ENCODE peak calls at places on chromosomes 7 and 10, in five cellular contexts. One of them, this sample, is unnamed. For H3K9me3, the result is how much of the 10 kb centered on the place peaks cover.

GRCh38 chr7:1937252-1937605 is 267.2 kb downstream of the ELFN1 start:
- DNase-seq in CD8-positive, alpha-beta T cell: no peak
- DNase-seq in PC-3: no peak
- DNase-seq in upper lobe of right lung: no peak
- DNase-seq in adipocyte: no peak
- DNase-seq in this sample: no peak

GRCh38 chr10:29304259-29305030 is 15.6 kb downstream of the LYZL1 start:
- DNase-seq in adipocyte: peak
- DNase-seq in CD8-positive, alpha-beta T cell: no peak
- DNase-seq in PC-3: peak
- DNase-seq in upper lobe of right lung: no peak
- DNase-seq in this sample: no peak

GRCh38 chr7:16299853-16300252 is 121.5 kb downstream of the CRPPA start:
- DNase-seq in upper lobe of right lung: no peak
- DNase-seq in adipocyte: no peak
- DNase-seq in PC-3: peak
- DNase-seq in CD8-positive, alpha-beta T cell: no peak
- DNase-seq in this sample: no peak

GRCh38 chr10:130807096-130807495 is 504.4 kb downstream of the TCERG1L start:
- DNase-seq in upper lobe of right lung: peak
- DNase-seq in PC-3: no peak
- DNase-seq in adipocyte: no peak
- DNase-seq in CD8-positive, alpha-beta T cell: no peak
- DNase-seq in this sample: no peak

GRCh38 chr10:5546891-5547683 is 22.3 kb downstream of the CALML3 start:
- DNase-seq in adipocyte: no peak
- DNase-seq in PC-3: peak
- DNase-seq in CD8-positive, alpha-beta T cell: no peak
- DNase-seq in upper lobe of right lung: peak
- DNase-seq in this sample: no peak

GRCh38 chr7:26681819-26682418 is 182.5 kb downstream of the SKAP2 start:
- DNase-seq in CD8-positive, alpha-beta T cell: no peak
- DNase-seq in PC-3: peak
- DNase-seq in upper lobe of right lung: no peak
- DNase-seq in adipocyte: peak
- DNase-seq in this sample: no peak

GRCh38 chr7:151063212-151063561 is 3.8 kb downstream of the SLC4A2 start:
- DNase-seq in upper lobe of right lung: no peak
- DNase-seq in PC-3: peak
- DNase-seq in CD8-positive, alpha-beta T cell: no peak
- DNase-seq in adipocyte: peak
- DNase-seq in this sample: no peak

GRCh38 chr10:12177642-12178041 is 18.0 kb downstream of the NUDT5 start:
- DNase-seq in PC-3: peak
- DNase-seq in upper lobe of right lung: no peak
- DNase-seq in adipocyte: no peak
- DNase-seq in CD8-positive, alpha-beta T cell: no peak
- DNase-seq in this sample: no peak

GRCh38 chr10:12062754-12063482 is 5.8 kb upstream of the DHTKD1 start:
- DNase-seq in upper lobe of right lung: no peak
- DNase-seq in PC-3: no peak
- DNase-seq in CD8-positive, alpha-beta T cell: no peak
- DNase-seq in adipocyte: no peak
- DNase-seq in this sample: no peak

GRCh38 chr10:2980791-2981360 is 86.5 kb upstream of the PFKP start:
- DNase-seq in adipocyte: peak
- DNase-seq in CD8-positive, alpha-beta T cell: no peak
- DNase-seq in upper lobe of right lung: no peak
- DNase-seq in PC-3: no peak
- DNase-seq in this sample: no peak

GRCh38 chr7:112112822-112113255 is 93.4 kb downstream of the DOCK4 start:
- DNase-seq in upper lobe of right lung: no peak
- DNase-seq in CD8-positive, alpha-beta T cell: no peak
- DNase-seq in PC-3: no peak
- DNase-seq in adipocyte: no peak
- DNase-seq in this sample: no peak

GRCh38 chr10:87927091-87927490 is 63.7 kb downstream of the PTEN start:
- DNase-seq in PC-3: no peak
- DNase-seq in upper lobe of right lung: no peak
- DNase-seq in adipocyte: peak
- DNase-seq in CD8-positive, alpha-beta T cell: no peak
- DNase-seq in this sample: no peak

GRCh38 chr7:137025469-137026175 is 157.2 kb downstream of the CHRM2 start:
- DNase-seq in adipocyte: peak
- DNase-seq in PC-3: no peak
- DNase-seq in upper lobe of right lung: no peak
- DNase-seq in CD8-positive, alpha-beta T cell: no peak
- DNase-seq in this sample: no peak

GRCh38 chr7:127536426-127537152 is 48.8 kb downstream of the GCC1 start:
- DNase-seq in CD8-positive, alpha-beta T cell: no peak
- DNase-seq in adipocyte: peak
- DNase-seq in PC-3: no peak
- DNase-seq in upper lobe of right lung: no peak
- DNase-seq in this sample: no peak

GRCh38 chr10:101843032-101843991 is at the start of gene KCNIP2:
- DNase-seq in CD8-positive, alpha-beta T cell: no peak
- DNase-seq in PC-3: no peak
- DNase-seq in adipocyte: no peak
- DNase-seq in upper lobe of right lung: peak
- DNase-seq in this sample: peak

GRCh38 chr7:158518915-158519640 is 68.5 kb downstream of the PTPRN2 start:
- DNase-seq in adipocyte: no peak
- DNase-seq in upper lobe of right lung: no peak
- DNase-seq in CD8-positive, alpha-beta T cell: no peak
- DNase-seq in PC-3: no peak
- DNase-seq in this sample: no peak

GRCh38 chr7:158517072-158517471 is 70.6 kb downstream of the PTPRN2 start:
- DNase-seq in adipocyte: no peak
- DNase-seq in upper lobe of right lung: no peak
- DNase-seq in CD8-positive, alpha-beta T cell: no peak
- DNase-seq in PC-3: no peak
- DNase-seq in this sample: no peak

GRCh38 chr7:158517571-158517970 is 70.1 kb downstream of the PTPRN2 start:
- DNase-seq in PC-3: no peak
- DNase-seq in upper lobe of right lung: no peak
- DNase-seq in adipocyte: no peak
- DNase-seq in CD8-positive, alpha-beta T cell: no peak
- DNase-seq in this sample: no peak

GRCh38 chr7:158524749-158525635 is 62.6 kb downstream of the PTPRN2 start:
- DNase-seq in PC-3: no peak
- DNase-seq in CD8-positive, alpha-beta T cell: no peak
- DNase-seq in upper lobe of right lung: no peak
- DNase-seq in adipocyte: no peak
- DNase-seq in this sample: no peak

GRCh38 chr7:158520825-158521224 is 66.8 kb downstream of the PTPRN2 start:
- DNase-seq in PC-3: no peak
- DNase-seq in CD8-positive, alpha-beta T cell: no peak
- DNase-seq in upper lobe of right lung: no peak
- DNase-seq in adipocyte: no peak
- DNase-seq in this sample: no peak
- H3K9me3 ChIP-seq in PC-3: under half
- H3K9me3 ChIP-seq in CD8-positive, alpha-beta T cell: under half
- H3K9me3 ChIP-seq in upper lobe of right lung: under half
- H3K9me3 ChIP-seq in adipocyte: under half
- H3K9me3 ChIP-seq in this sample: under half

DNA sequence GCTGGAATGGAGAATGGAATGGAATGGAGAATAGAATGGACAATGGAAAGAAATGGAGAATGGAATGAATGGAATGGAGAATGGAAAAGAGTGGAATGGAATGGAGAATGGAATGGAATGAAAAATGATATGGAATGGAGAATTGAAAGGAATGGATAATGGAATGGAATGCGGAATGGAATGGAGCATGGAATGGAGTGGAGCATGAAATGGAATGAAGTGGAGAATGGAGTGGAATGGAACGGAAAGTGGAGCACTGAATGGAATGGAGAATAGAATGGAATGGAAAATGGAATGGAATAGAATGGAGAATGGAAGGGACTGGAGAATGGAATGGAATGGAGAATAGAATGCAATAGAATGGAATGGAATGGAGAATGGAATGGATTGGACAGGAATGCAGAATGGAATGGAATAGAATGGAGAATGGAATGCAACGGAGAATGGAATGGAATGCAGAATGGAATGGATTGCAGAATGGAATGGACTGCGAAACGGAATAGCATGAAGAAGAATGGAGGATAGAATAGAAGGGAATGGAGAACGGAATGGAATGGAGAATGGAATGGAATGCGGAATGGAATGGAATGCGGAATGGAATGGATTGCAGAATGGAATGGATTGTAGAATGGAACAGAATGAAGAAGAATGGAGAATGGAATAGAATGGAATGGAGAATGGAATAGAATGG is 89.4 kb downstream of the NSUN6 start:
- DNase-seq in adipocyte: no peak
- DNase-seq in upper lobe of right lung: no peak
- DNase-seq in CD8-positive, alpha-beta T cell: no peak
- DNase-seq in PC-3: no peak
- DNase-seq in this sample: no peak
- H3K9me3 ChIP-seq in adipocyte: under half
- H3K9me3 ChIP-seq in upper lobe of right lung: under half
- H3K9me3 ChIP-seq in CD8-positive, alpha-beta T cell: under half
- H3K9me3 ChIP-seq in PC-3: under half
- H3K9me3 ChIP-seq in this sample: under half

DNA sequence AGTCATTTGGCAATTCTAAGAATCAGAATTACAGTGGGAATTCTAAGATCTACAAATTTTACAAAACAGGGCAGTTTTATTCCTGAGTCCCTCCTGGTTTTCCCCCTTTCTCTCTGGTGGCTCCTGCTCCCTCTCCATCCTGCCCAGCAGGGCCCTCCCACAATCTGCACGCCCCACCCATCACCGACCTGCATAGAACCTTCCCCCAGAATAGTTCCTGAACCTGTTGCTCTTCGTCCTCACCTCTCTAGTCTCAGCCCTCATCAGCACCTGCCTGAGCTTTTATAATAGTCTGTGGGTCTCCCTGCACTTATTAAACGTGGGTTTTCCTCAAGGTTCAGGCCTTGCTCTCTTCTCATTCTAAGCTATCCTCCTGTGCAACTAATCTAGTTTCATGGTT is 49.1 kb upstream of the MNX1 start:
- DNase-seq in PC-3: no peak
- DNase-seq in adipocyte: no peak
- DNase-seq in upper lobe of right lung: peak
- DNase-seq in CD8-positive, alpha-beta T cell: no peak
- DNase-seq in this sample: no peak
- H3K9me3 ChIP-seq in PC-3: under half
- H3K9me3 ChIP-seq in adipocyte: under half
- H3K9me3 ChIP-seq in upper lobe of right lung: under half
- H3K9me3 ChIP-seq in CD8-positive, alpha-beta T cell: under half
- H3K9me3 ChIP-seq in this sample: under half

DNA sequence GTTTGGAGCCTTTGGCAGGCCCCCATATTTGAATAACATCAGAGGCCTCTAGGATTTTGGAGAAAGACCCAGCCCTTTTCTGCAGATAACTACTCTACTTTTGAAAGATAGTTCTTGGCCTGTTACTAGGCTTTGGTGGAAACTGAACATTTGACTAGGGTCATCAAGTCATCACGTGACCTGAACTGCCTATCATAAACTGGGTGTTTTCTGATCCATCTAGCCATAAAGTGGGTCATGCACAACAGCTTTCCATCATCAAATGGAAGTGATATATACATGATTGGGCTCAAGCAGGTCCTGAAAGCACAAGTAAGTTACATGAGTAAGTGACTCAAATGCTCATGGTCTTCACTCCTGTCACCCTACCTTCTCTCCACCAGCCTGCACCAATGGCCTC is 552.3 kb upstream of the GRM3 start:
- DNase-seq in CD8-positive, alpha-beta T cell: no peak
- DNase-seq in PC-3: no peak
- DNase-seq in adipocyte: no peak
- DNase-seq in upper lobe of right lung: no peak
- DNase-seq in this sample: no peak
- H3K9me3 ChIP-seq in CD8-positive, alpha-beta T cell: under half
- H3K9me3 ChIP-seq in PC-3: under half
- H3K9me3 ChIP-seq in adipocyte: under half
- H3K9me3 ChIP-seq in upper lobe of right lung: under half
- H3K9me3 ChIP-seq in this sample: under half

GRCh38 chr10:43595739-43596298 is 10.4 kb upstream of the ZNF485 start:
- DNase-seq in upper lobe of right lung: no peak
- DNase-seq in PC-3: no peak
- DNase-seq in adipocyte: peak
- DNase-seq in CD8-positive, alpha-beta T cell: peak
- DNase-seq in this sample: no peak
- H3K9me3 ChIP-seq in upper lobe of right lung: under half
- H3K9me3 ChIP-seq in PC-3: under half
- H3K9me3 ChIP-seq in adipocyte: under half
- H3K9me3 ChIP-seq in CD8-positive, alpha-beta T cell: under half
- H3K9me3 ChIP-seq in this sample: under half

GRCh38 chr7:50589362-50589761 is 24.2 kb upstream of the DDC start:
- DNase-seq in PC-3: no peak
- DNase-seq in CD8-positive, alpha-beta T cell: no peak
- DNase-seq in upper lobe of right lung: no peak
- DNase-seq in adipocyte: no peak
- DNase-seq in this sample: no peak
- H3K9me3 ChIP-seq in PC-3: under half
- H3K9me3 ChIP-seq in CD8-positive, alpha-beta T cell: under half
- H3K9me3 ChIP-seq in upper lobe of right lung: under half
- H3K9me3 ChIP-seq in adipocyte: under half
- H3K9me3 ChIP-seq in this sample: under half

DNA sequence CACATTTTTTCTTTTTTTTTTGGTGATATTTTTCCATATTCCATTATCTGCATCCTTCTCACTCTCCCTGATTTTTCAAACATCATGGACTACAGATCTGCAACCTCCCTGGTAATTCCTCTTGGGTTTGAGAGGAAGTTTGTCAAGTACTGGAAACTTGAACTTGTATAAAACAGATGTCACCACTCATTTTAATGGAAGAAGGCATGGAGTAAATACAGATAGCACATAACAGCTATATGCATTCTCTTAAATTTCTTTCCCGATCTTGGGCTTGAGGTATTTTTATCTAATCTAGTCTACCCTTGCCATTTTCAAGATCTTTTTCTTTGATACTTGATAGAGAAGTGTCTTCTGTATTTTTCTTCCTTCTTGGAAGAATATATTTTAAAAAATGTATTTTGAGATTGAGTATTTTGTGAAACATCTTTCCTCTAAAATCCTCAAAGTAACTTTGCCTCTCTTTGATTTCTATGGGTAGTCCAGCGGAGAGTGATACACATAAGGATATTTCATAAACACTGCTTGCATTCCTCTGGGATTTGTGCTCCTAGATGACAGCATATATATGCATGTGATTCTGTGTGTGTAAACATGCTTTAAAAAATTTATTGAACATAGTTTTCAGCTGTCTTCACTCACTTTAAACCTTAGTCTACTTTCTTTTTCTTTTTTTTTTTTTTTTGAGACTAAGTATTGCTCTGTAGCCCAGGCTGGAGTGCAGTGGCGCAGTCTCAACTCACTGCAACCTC is 84.4 kb downstream of the KAT6B start:
- DNase-seq in upper lobe of right lung: no peak
- DNase-seq in CD8-positive, alpha-beta T cell: no peak
- DNase-seq in PC-3: peak
- DNase-seq in adipocyte: peak
- DNase-seq in this sample: no peak
- H3K9me3 ChIP-seq in upper lobe of right lung: under half
- H3K9me3 ChIP-seq in CD8-positive, alpha-beta T cell: under half
- H3K9me3 ChIP-seq in PC-3: under half
- H3K9me3 ChIP-seq in adipocyte: under half
- H3K9me3 ChIP-seq in this sample: under half

GRCh38 chr7:157707983-157708720 is 371.3 kb downstream of the DNAJB6 start:
- DNase-seq in CD8-positive, alpha-beta T cell: no peak
- DNase-seq in upper lobe of right lung: peak
- DNase-seq in adipocyte: no peak
- DNase-seq in PC-3: peak
- DNase-seq in this sample: no peak
- H3K9me3 ChIP-seq in CD8-positive, alpha-beta T cell: under half
- H3K9me3 ChIP-seq in upper lobe of right lung: under half
- H3K9me3 ChIP-seq in adipocyte: under half
- H3K9me3 ChIP-seq in PC-3: under half
- H3K9me3 ChIP-seq in this sample: under half

GRCh38 chr7:156703773-156704482 is 63.4 kb downstream of the RNF32 start:
- DNase-seq in CD8-positive, alpha-beta T cell: no peak
- DNase-seq in PC-3: no peak
- DNase-seq in adipocyte: no peak
- DNase-seq in upper lobe of right lung: no peak
- DNase-seq in this sample: no peak
- H3K9me3 ChIP-seq in CD8-positive, alpha-beta T cell: under half
- H3K9me3 ChIP-seq in PC-3: under half
- H3K9me3 ChIP-seq in adipocyte: under half
- H3K9me3 ChIP-seq in upper lobe of right lung: under half
- H3K9me3 ChIP-seq in this sample: under half

This sample was measured in T-helper 17 cell.